ENCODE peak calls at places on chromosomes 6 and 20, in five cellular contexts. One of them, this sample, is unnamed.

GRCh38 chr6:135748189-135748588 is 103.3 kb upstream of the PDE7B start:
- DNase-seq in HCT116: no peak
- DNase-seq in H1: no peak
- DNase-seq in K562: no peak
- DNase-seq in SK-N-SH: no peak
- DNase-seq in this sample: no peak

GRCh38 chr20:62996596-62996982 is 10.2 kb downstream of the BHLHE23 start:
- DNase-seq in HCT116: no peak
- DNase-seq in H1: no peak
- DNase-seq in K562: no peak
- DNase-seq in SK-N-SH: no peak
- DNase-seq in this sample: no peak

GRCh38 chr6:40543133-40543532 is 44.0 kb downstream of the LRFN2 start:
- DNase-seq in HCT116: no peak
- DNase-seq in H1: no peak
- DNase-seq in K562: no peak
- DNase-seq in SK-N-SH: no peak
- DNase-seq in this sample: no peak

GRCh38 chr20:2986466-2986865 is 57.0 kb upstream of the GNRH2 start:
- DNase-seq in HCT116: no peak
- DNase-seq in H1: no peak
- DNase-seq in K562: no peak
- DNase-seq in SK-N-SH: no peak
- DNase-seq in this sample: no peak

GRCh38 chr6:144873653-144874378 is 588.7 kb downstream of the UTRN start:
- DNase-seq in HCT116: no peak
- DNase-seq in H1: no peak
- DNase-seq in K562: no peak
- DNase-seq in SK-N-SH: no peak
- DNase-seq in this sample: no peak

GRCh38 chr6:2947424-2947823 is 23.9 kb downstream of the SERPINB6 start:
- DNase-seq in HCT116: no peak
- DNase-seq in H1: no peak
- DNase-seq in K562: no peak
- DNase-seq in SK-N-SH: no peak
- DNase-seq in this sample: no peak

GRCh38 chr6:35893246-35893645 is 27.7 kb downstream of the SRPK1 start:
- DNase-seq in HCT116: no peak
- DNase-seq in H1: no peak
- DNase-seq in K562: no peak
- DNase-seq in SK-N-SH: no peak
- DNase-seq in this sample: no peak

GRCh38 chr20:43999848-44000247 is 85.2 kb downstream of the TOX2 start:
- DNase-seq in HCT116: no peak
- DNase-seq in H1: no peak
- DNase-seq in K562: no peak
- DNase-seq in SK-N-SH: no peak
- DNase-seq in this sample: no peak

GRCh38 chr6:2765896-2766766 is 938 bp downstream of the WRNIP1 start:
- DNase-seq in HCT116: no peak
- DNase-seq in H1: no peak
- DNase-seq in K562: peak; percentile 68
- DNase-seq in SK-N-SH: peak; percentile 83
- DNase-seq in this sample: no peak

GRCh38 chr20:35307666-35308653 is 15.7 kb upstream of the FAM83C start:
- DNase-seq in HCT116: no peak
- DNase-seq in H1: no peak
- DNase-seq in K562: no peak
- DNase-seq in SK-N-SH: no peak
- DNase-seq in this sample: no peak

GRCh38 chr20:1033751-1034419 is 31.8 kb upstream of the RSPO4 start:
- DNase-seq in HCT116: no peak
- DNase-seq in H1: no peak
- DNase-seq in K562: peak; percentile 17
- DNase-seq in SK-N-SH: no peak
- DNase-seq in this sample: no peak

GRCh38 chr6:6986373-6986772 is 121.4 kb upstream of the RREB1 start:
- DNase-seq in HCT116: no peak
- DNase-seq in H1: no peak
- DNase-seq in K562: no peak
- DNase-seq in SK-N-SH: no peak
- DNase-seq in this sample: no peak

GRCh38 chr6:16822529-16822928 is 61.3 kb upstream of the ATXN1 start:
- DNase-seq in HCT116: no peak
- DNase-seq in H1: no peak
- DNase-seq in K562: no peak
- DNase-seq in SK-N-SH: no peak
- DNase-seq in this sample: no peak
- H3K27ac ChIP-seq in HCT116: no peak overlapping the region
- H3K27ac ChIP-seq in H1: no peak overlapping the region
- H3K27ac ChIP-seq in K562: no peak overlapping the region
- H3K27ac ChIP-seq in SK-N-SH: no peak overlapping the region
- H3K27ac ChIP-seq in this sample: no peak overlapping the region

GRCh38 chr6:143294265-143294664 is 156.2 kb downstream of the ADAT2 start:
- DNase-seq in HCT116: no peak
- DNase-seq in H1: no peak
- DNase-seq in K562: no peak
- DNase-seq in SK-N-SH: no peak
- DNase-seq in this sample: no peak

GRCh38 chr6:143299253-143300166 is 151.0 kb downstream of the ADAT2 start:
- DNase-seq in HCT116: no peak
- DNase-seq in H1: no peak
- DNase-seq in K562: no peak
- DNase-seq in SK-N-SH: no peak
- DNase-seq in this sample: no peak

GRCh38 chr6:143293526-143293925 is 157.0 kb downstream of the ADAT2 start:
- DNase-seq in HCT116: no peak
- DNase-seq in H1: no peak
- DNase-seq in K562: no peak
- DNase-seq in SK-N-SH: no peak
- DNase-seq in this sample: no peak

GRCh38 chr6:143301204-143301603 is 149.3 kb downstream of the ADAT2 start:
- DNase-seq in HCT116: no peak
- DNase-seq in H1: no peak
- DNase-seq in K562: no peak
- DNase-seq in SK-N-SH: no peak
- DNase-seq in this sample: no peak

DNA sequence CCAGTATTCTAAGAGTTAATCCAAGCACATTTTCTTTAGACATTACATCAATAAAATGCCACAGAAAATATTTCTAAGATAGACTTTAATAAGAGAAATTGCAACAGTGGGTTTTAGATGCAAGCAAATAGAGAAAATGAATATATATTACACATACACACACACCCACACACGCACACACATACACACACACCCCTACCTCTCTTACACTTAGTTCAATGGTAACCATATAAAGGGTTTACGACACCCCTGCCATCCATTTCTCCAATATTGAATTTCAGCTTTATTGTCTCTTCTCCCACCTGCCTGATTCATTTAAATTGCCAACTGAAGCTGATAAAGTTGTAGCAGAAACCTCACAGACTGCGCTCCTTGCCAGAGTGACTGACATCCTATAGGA is 154.6 kb downstream of the ADAT2 start:
- DNase-seq in HCT116: no peak
- DNase-seq in H1: no peak
- DNase-seq in K562: no peak
- DNase-seq in SK-N-SH: no peak
- DNase-seq in this sample: no peak
- TF ChIP-seq SIN3A in HCT116: no peak
- TF ChIP-seq SIN3A in H1: no peak
- TF ChIP-seq SIN3A in K562: no peak
- TF ChIP-seq SIN3A in SK-N-SH: no peak
- TF ChIP-seq SIN3A in this sample: no peak

GRCh38 chr20:20370087-20370575 is 2.2 kb downstream of the INSM1 start:
- DNase-seq in HCT116: no peak
- DNase-seq in H1: no peak
- DNase-seq in K562: no peak
- DNase-seq in SK-N-SH: no peak
- DNase-seq in this sample: no peak

GRCh38 chr20:20373046-20373706 is 5.3 kb downstream of the INSM1 start:
- DNase-seq in HCT116: no peak
- DNase-seq in H1: no peak
- DNase-seq in K562: no peak
- DNase-seq in SK-N-SH: no peak
- DNase-seq in this sample: no peak

GRCh38 chr20:20369353-20370086 is 1.6 kb downstream of the INSM1 start:
- DNase-seq in HCT116: no peak
- DNase-seq in H1: no peak
- DNase-seq in K562: no peak
- DNase-seq in SK-N-SH: peak; percentile 50
- DNase-seq in this sample: no peak

GRCh38 chr20:20371681-20372080 is 3.8 kb downstream of the INSM1 start:
- DNase-seq in HCT116: no peak
- DNase-seq in H1: no peak
- DNase-seq in K562: no peak
- DNase-seq in SK-N-SH: no peak
- DNase-seq in this sample: no peak

GRCh38 chr20:20371133-20371532 is 3.2 kb downstream of the INSM1 start:
- DNase-seq in HCT116: no peak
- DNase-seq in H1: no peak
- DNase-seq in K562: no peak
- DNase-seq in SK-N-SH: no peak
- DNase-seq in this sample: no peak
- H3K27ac ChIP-seq in HCT116: no peak overlapping the region
- H3K27ac ChIP-seq in H1: no peak overlapping the region
- H3K27ac ChIP-seq in K562: no peak overlapping the region
- H3K27ac ChIP-seq in SK-N-SH: no peak overlapping the region
- H3K27ac ChIP-seq in this sample: no peak overlapping the region

GRCh38 chr6:48150701-48151100 is 39.7 kb upstream of the PTCHD4 start:
- DNase-seq in HCT116: no peak
- DNase-seq in H1: no peak
- DNase-seq in K562: no peak
- DNase-seq in SK-N-SH: no peak
- DNase-seq in this sample: no peak

GRCh38 chr6:48147101-48147500 is 36.1 kb upstream of the PTCHD4 start:
- DNase-seq in HCT116: no peak
- DNase-seq in H1: no peak
- DNase-seq in K562: no peak
- DNase-seq in SK-N-SH: no peak
- DNase-seq in this sample: no peak

DNA sequence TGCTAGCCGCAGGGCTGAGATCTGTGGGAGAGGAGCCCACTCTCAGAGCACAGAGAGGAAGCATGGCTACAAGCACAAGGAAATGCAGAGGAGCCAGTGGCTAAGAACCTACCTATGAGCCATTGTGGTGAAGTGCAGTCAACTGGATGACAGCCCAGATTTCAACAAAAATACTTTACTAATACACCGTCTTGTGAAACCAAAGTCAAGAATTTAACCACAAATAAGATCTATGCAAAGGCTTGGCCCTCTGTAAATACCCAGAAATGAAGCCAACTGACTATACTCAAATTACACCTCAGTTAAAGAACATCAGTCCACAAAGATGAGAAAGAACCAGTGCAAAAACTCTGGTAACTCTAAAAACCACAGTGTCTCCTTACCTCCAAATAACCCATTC is 40.1 kb upstream of the PTCHD4 start:
- DNase-seq in HCT116: no peak
- DNase-seq in H1: no peak
- DNase-seq in K562: no peak
- DNase-seq in SK-N-SH: no peak
- DNase-seq in this sample: no peak
- TF ChIP-seq SIN3A in HCT116: no peak
- TF ChIP-seq SIN3A in H1: no peak
- TF ChIP-seq SIN3A in K562: no peak
- TF ChIP-seq SIN3A in SK-N-SH: no peak
- TF ChIP-seq SIN3A in this sample: no peak

GRCh38 chr6:19417713-19418112 is 419.5 kb upstream of the ID4 start:
- DNase-seq in HCT116: peak; percentile 90
- DNase-seq in H1: no peak
- DNase-seq in K562: no peak
- DNase-seq in SK-N-SH: no peak
- DNase-seq in this sample: peak; percentile 42
- H3K27ac ChIP-seq in HCT116: peak overlapping the region; percentile 81
- H3K27ac ChIP-seq in H1: no peak overlapping the region
- H3K27ac ChIP-seq in K562: no peak overlapping the region
- H3K27ac ChIP-seq in SK-N-SH: no peak overlapping the region
- H3K27ac ChIP-seq in this sample: no peak overlapping the region

DNA sequence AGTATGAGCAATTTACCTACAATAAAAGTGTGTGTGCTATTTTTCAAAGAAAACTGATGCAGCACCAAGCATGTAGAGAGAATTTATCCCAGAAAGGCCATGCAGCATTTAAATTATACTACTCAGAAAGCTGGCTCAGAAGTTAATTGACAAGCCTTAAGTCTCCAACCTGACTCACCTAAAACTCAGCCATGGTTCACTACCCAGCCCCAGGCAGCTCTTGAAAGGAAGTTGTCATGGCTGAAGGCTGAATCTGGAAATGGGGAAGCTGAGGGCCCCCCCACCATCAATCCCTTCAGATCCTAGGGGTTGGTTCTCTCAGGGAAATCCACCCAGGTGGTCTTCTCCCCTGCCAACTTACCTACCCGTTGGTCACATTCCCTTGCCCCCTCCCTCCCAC is 19.7 kb downstream of the PPIL6 start:
- DNase-seq in HCT116: no peak
- DNase-seq in H1: no peak
- DNase-seq in K562: no peak
- DNase-seq in SK-N-SH: no peak
- DNase-seq in this sample: no peak
- TF ChIP-seq SIN3A in HCT116: no peak
- TF ChIP-seq SIN3A in H1: no peak
- TF ChIP-seq SIN3A in K562: no peak
- TF ChIP-seq SIN3A in SK-N-SH: no peak
- TF ChIP-seq SIN3A in this sample: no peak

GRCh38 chr6:14339172-14339571 is 221.6 kb downstream of the CD83 start:
- DNase-seq in HCT116: no peak
- DNase-seq in H1: no peak
- DNase-seq in K562: no peak
- DNase-seq in SK-N-SH: no peak
- DNase-seq in this sample: no peak
- H3K27ac ChIP-seq in HCT116: no peak overlapping the region
- H3K27ac ChIP-seq in H1: no peak overlapping the region
- H3K27ac ChIP-seq in K562: no peak overlapping the region
- H3K27ac ChIP-seq in SK-N-SH: no peak overlapping the region
- H3K27ac ChIP-seq in this sample: no peak overlapping the region

GRCh38 chr6:52155791-52156576 is 30.2 kb upstream of the IL17A start:
- DNase-seq in HCT116: no peak
- DNase-seq in H1: peak; percentile 47
- DNase-seq in K562: no peak
- DNase-seq in SK-N-SH: no peak
- DNase-seq in this sample: no peak
- TF ChIP-seq SIN3A in HCT116: no peak
- TF ChIP-seq SIN3A in H1: no peak
- TF ChIP-seq SIN3A in K562: no peak
- TF ChIP-seq SIN3A in SK-N-SH: no peak
- TF ChIP-seq SIN3A in this sample: no peak

GRCh38 chr20:40521962-40522361 is 167.1 kb downstream of the MAFB start:
- DNase-seq in HCT116: no peak
- DNase-seq in H1: no peak
- DNase-seq in K562: no peak
- DNase-seq in SK-N-SH: no peak
- DNase-seq in this sample: no peak
- H3K27ac ChIP-seq in HCT116: no peak overlapping the region
- H3K27ac ChIP-seq in H1: no peak overlapping the region
- H3K27ac ChIP-seq in K562: no peak overlapping the region
- H3K27ac ChIP-seq in SK-N-SH: no peak overlapping the region
- H3K27ac ChIP-seq in this sample: no peak overlapping the region

GRCh38 chr6:112384511-112384910 is 37.4 kb downstream of the RFPL4B start:
- DNase-seq in HCT116: no peak
- DNase-seq in H1: no peak
- DNase-seq in K562: no peak
- DNase-seq in SK-N-SH: no peak
- DNase-seq in this sample: no peak
- TF ChIP-seq SIN3A in HCT116: no peak
- TF ChIP-seq SIN3A in H1: no peak
- TF ChIP-seq SIN3A in K562: no peak
- TF ChIP-seq SIN3A in SK-N-SH: no peak
- TF ChIP-seq SIN3A in this sample: no peak